ENCODE peak calls at places on chromosomes 6 and 20, in ten cellular contexts. A is heart right ventricle; J is H7; Z is BE2C; U is tibial nerve; G is CD8-positive, alpha-beta memory T cell; S is naive thymus-derived CD4-positive, alpha-beta T cell; E is GM23338; X is IMR-90; L is right atrium auricular region. N is an unnamed sample.

GRCh38 chr6:38427492-38428210 is 212.1 kb downstream of the BTBD9 start:
- DNase-seq in A (no peak), J (peak), Z (no peak), U (no peak), G (no peak), S (no peak), E (peak), X (no peak), L (no peak), N (peak)

GRCh38 chr20:42530855-42531674 is 658.6 kb downstream of the PTPRT start:
- DNase-seq in A (no peak), J (peak), Z (no peak), U (no peak), G (no peak), S (no peak), E (peak), X (no peak), L (no peak), N (peak)

GRCh38 chr6:40922281-40922680 is 116.7 kb downstream of the UNC5CL start:
- DNase-seq in A (no peak), J (no peak), Z (no peak), U (no peak), G (no peak), S (no peak), E (no peak), X (peak), L (no peak), N (no peak)

GRCh38 chr6:136344420-136344819 is 54.8 kb upstream of the BCLAF1 start:
- DNase-seq in A (no peak), J (no peak), Z (no peak), U (no peak), G (no peak), S (no peak), E (no peak), X (peak), L (no peak), N (no peak)

GRCh38 chr6:9563996-9564395 is 850.9 kb downstream of the TFAP2A start:
- DNase-seq in A (no peak), J (no peak), Z (no peak), U (no peak), G (no peak), S (no peak), E (no peak), X (peak), L (no peak), N (no peak)

GRCh38 chr6:159968295-159969203 is at the start of gene IGF2R:
- DNase-seq in A (peak), J (peak), Z (peak), U (peak), G (peak), S (peak), E (peak), X (peak), L (peak), N (peak)

GRCh38 chr20:25750765-25751696 is 54.4 kb upstream of the ZNF337 start:
- DNase-seq in A (peak), J (peak), Z (peak), U (peak), G (peak), S (peak), E (peak), X (peak), L (no peak), N (peak)

GRCh38 chr6:121504227-121504626 is 68.8 kb downstream of the GJA1 start:
- DNase-seq in A (no peak), J (no peak), Z (no peak), U (no peak), G (no peak), S (no peak), E (no peak), X (peak), L (no peak), N (no peak)

GRCh38 chr6:13886949-13887348 is 37.8 kb upstream of the RNF182 start:
- DNase-seq in A (no peak), J (no peak), Z (no peak), U (no peak), G (no peak), S (no peak), E (no peak), X (no peak), L (no peak), N (no peak)

GRCh38 chr6:160306284-160306683 is 41.9 kb upstream of the SLC22A3 start:
- DNase-seq in A (no peak), J (no peak), Z (no peak), U (no peak), G (no peak), S (no peak), E (no peak), X (no peak), L (no peak), N (no peak)

GRCh38 chr6:110980648-110981047 is 1.2 kb upstream of the RPF2 start:
- DNase-seq in A (no peak), J (no peak), Z (no peak), U (no peak), G (no peak), S (no peak), E (no peak), X (no peak), L (no peak), N (no peak)

GRCh38 chr6:145960918-145961604 is 3.1 kb downstream of the SHPRH start:
- DNase-seq in A (no peak), J (no peak), Z (no peak), U (no peak), G (no peak), S (no peak), E (no peak), X (peak), L (no peak), N (no peak)

GRCh38 chr6:127539292-127539691 is 20.2 kb upstream of the MTCL3 start:
- DNase-seq in A (no peak), J (no peak), Z (no peak), U (no peak), G (no peak), S (no peak), E (no peak), X (peak), L (no peak), N (no peak)

GRCh38 chr20:8997720-8998119 is 71.2 kb upstream of the PLCB4 start:
- DNase-seq in A (no peak), J (peak), Z (no peak), U (no peak), G (no peak), S (no peak), E (peak), X (no peak), L (no peak), N (peak)

GRCh38 chr20:669573-669972 is 6.0 kb downstream of the SCRT2 start:
- DNase-seq in A (no peak), J (no peak), Z (no peak), U (no peak), G (no peak), S (no peak), E (no peak), X (no peak), L (no peak), N (no peak)

GRCh38 chr6:37182736-37183590 is 13.0 kb downstream of the PIM1 start:
- DNase-seq in A (no peak), J (no peak), Z (no peak), U (no peak), G (peak), S (peak), E (no peak), X (no peak), L (no peak), N (no peak)

GRCh38 chr20:2814587-2815051 is at the start of gene C20orf141:
- DNase-seq in A (no peak), J (peak), Z (peak), U (peak), G (no peak), S (no peak), E (no peak), X (peak), L (no peak), N (peak)

GRCh38 chr6:105321207-105321606 is 81.7 kb downstream of the PREP start:
- DNase-seq in A (no peak), J (no peak), Z (no peak), U (no peak), G (no peak), S (no peak), E (no peak), X (no peak), L (no peak), N (no peak)

GRCh38 chr20:62571667-62572344 is 70.5 kb upstream of the SLCO4A1 start:
- DNase-seq in A (no peak), J (peak), Z (peak), U (no peak), G (no peak), S (no peak), E (peak), X (no peak), L (no peak), N (peak)

GRCh38 chr6:7003041-7003440 is 104.7 kb upstream of the RREB1 start:
- DNase-seq in A (no peak), J (no peak), Z (no peak), U (no peak), G (no peak), S (no peak), E (no peak), X (no peak), L (no peak), N (no peak)

GRCh38 chr6:113077794-113078193 is 730.7 kb downstream of the RFPL4B start:
- DNase-seq in A (no peak), J (no peak), Z (no peak), U (no peak), G (no peak), S (no peak), E (no peak), X (no peak), L (no peak), N (no peak)

GRCh38 chr6:158536891-158537798 is 22.7 kb upstream of the TMEM181 start:
- DNase-seq in A (no peak), J (peak), Z (peak), U (no peak), G (peak), S (peak), E (peak), X (no peak), L (no peak), N (peak)

GRCh38 chr20:56665806-56666205 is 36.7 kb downstream of the TFAP2C start:
- DNase-seq in A (no peak), J (no peak), Z (no peak), U (no peak), G (no peak), S (no peak), E (no peak), X (no peak), L (no peak), N (no peak)

GRCh38 chr20:59988141-59988540 is 29.9 kb downstream of the CDH26 start:
- DNase-seq in A (no peak), J (no peak), Z (no peak), U (no peak), G (no peak), S (no peak), E (no peak), X (peak), L (no peak), N (peak)

GRCh38 chr6:71419217-71419953 is 130.8 kb downstream of the OGFRL1 start:
- DNase-seq in A (peak), J (peak), Z (no peak), U (no peak), G (no peak), S (no peak), E (peak), X (peak), L (no peak), N (no peak)
- H3K4me3 ChIP-seq in A (peak), J (peak), Z (peak), U (peak), G (no peak), S (no peak), E (peak), X (peak), L (peak), N (peak)

DNA sequence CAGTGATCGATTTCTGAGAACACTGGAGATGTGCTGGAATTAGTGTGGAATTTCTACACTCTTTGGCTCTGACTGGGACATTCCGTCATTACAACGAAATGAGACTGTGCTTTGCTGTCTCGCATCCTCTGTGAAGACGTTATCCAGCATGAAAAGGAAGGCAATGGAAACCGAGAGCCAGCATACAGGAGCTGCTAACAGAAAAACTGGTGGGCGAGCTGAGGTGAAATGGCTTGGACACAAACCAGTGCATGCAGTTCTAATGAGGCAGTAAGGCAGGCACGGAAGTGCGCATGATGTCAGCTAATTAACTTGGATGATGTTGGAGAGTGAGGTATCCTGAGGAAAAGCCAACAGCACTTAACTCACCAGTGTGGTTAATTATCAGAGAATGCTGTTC is 202.8 kb upstream of the AGPAT4 start:
- DNase-seq in A (no peak), J (no peak), Z (no peak), U (no peak), G (no peak), S (no peak), E (no peak), X (no peak), L (no peak), N (no peak)
- H3K4me3 ChIP-seq in A (peak), J (no peak), Z (no peak), U (no peak), G (no peak), S (no peak), E (no peak), X (no peak), L (no peak), N (no peak)

DNA sequence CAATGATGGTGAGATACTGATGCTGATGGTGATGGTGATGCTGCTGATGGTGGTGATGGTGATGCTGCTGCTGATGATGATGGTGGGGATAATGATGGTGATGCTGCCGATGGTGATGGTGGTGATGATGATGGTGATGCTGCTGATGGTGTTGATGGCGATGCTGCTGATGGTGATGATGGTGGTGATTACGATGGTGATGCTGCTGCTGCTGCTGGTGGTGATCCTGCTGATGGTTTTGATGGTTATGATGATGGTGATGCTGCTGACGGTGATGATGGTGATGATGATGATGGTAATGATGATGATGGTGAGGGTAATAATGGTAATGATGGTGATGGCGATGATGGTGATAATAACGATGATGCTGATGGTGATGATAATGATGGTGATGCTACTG is 50.0 kb downstream of the ARHGAP40 start:
- DNase-seq in A (no peak), J (no peak), Z (no peak), U (no peak), G (no peak), S (no peak), E (no peak), X (no peak), L (no peak), N (no peak)
- H3K4me3 ChIP-seq in A (no peak), J (no peak), Z (no peak), U (no peak), G (no peak), S (no peak), E (no peak), X (no peak), L (no peak), N (no peak)

GRCh38 chr6:170291271-170292110 is 613 bp upstream of the DLL1 start:
- DNase-seq in A (peak), J (peak), Z (peak), U (no peak), G (peak), S (no peak), E (peak), X (no peak), L (peak), N (peak)
- H3K4me3 ChIP-seq in A (peak), J (peak), Z (peak), U (peak), G (peak), S (peak), E (peak), X (peak), L (peak), N (no peak)

DNA sequence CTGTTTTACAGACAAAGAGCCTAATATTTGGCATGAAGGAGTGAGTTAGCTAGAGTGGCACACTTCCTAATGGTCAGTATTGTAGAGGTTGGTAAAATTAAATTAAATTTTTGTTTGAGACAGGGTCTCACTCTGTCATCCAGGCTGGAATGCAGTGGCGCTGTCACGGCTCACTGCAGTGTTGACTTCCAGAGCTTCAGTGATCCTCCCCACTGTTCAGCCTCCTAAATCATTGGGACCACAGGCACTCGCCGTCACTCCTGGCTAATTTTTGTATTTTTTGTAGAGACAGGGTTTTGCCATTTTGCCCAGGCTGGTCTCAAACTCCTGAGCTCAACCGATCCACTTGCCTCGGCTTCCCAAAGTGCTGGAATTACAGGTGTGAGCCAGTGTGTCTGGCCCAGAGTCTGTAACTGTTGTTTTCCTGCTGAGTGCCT is 70.9 kb downstream of the SCAND1 start:
- DNase-seq in A (no peak), J (no peak), Z (peak), U (no peak), G (no peak), S (no peak), E (no peak), X (no peak), L (no peak), N (peak)
- H3K4me3 ChIP-seq in A (no peak), J (no peak), Z (no peak), U (no peak), G (no peak), S (no peak), E (no peak), X (no peak), L (no peak), N (no peak)

DNA sequence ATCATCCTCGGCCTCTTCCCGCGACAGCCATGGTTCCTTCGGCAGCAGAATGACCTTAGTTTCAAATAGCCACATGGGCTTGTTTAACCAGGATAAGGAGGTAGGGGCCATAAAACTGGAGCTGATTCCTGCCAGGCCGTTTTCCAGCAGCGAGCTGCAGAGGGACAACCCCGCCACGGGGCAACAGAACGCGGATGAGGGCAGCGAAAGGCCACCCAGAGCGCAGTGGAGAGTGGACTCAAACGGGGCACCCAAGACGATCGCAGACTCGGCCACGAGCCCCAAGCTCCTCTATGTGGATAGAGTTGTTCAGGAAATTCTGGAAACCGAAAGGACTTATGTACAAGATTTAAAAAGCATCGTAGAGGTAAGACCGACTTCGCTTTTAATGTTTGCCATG is 131.8 kb upstream of the MTHFD1L start:
- DNase-seq in A (no peak), J (no peak), Z (no peak), U (no peak), G (no peak), S (no peak), E (no peak), X (no peak), L (no peak), N (no peak)
- H3K4me3 ChIP-seq in A (no peak), J (no peak), Z (no peak), U (no peak), G (no peak), S (no peak), E (no peak), X (no peak), L (no peak), N (no peak)

DNA sequence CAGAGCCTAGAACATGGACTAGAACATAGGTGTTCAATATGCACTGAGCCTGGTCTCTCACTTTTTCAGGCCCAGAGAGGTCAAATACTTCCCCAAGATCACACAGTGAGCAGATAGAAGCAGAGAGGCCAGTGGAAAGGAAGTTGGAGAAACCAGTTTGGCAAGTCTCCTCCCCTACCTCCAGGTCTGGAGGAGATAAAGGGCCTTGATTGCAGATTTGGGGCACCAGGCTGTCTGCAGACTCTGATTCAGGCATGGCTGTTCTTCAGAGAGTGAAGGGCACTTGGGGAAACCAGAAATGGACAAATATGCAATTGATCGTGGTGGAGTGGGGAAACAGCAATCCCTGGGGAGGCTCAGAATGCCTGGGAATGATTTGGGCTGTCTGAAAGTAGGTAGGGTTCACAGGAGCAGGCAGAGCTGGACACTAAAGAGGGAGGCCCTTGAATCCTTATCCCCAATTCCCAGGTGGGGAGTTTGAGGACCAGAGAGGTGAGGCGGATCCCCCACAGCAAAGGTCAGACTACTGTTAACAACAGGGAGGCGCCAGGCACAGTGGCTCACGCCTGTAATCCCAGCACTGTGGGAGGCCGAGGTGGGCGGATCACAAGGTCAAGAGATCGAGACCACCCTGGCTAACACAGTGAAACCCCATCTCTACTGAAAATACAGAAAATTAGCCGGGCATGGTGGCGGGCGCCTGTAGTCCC is 2.3 kb downstream of the PEDS1 start:
- DNase-seq in A (no peak), J (peak), Z (no peak), U (no peak), G (no peak), S (no peak), E (peak), X (no peak), L (no peak), N (peak)
- H3K4me3 ChIP-seq in A (peak), J (no peak), Z (no peak), U (no peak), G (no peak), S (no peak), E (peak), X (no peak), L (no peak), N (no peak)

GRCh38 chr6:142013875-142014495 is 118.7 kb upstream of the GJE1 start:
- DNase-seq in A (no peak), J (no peak), Z (no peak), U (no peak), G (no peak), S (no peak), E (no peak), X (no peak), L (no peak), N (no peak)
- H3K4me3 ChIP-seq in A (no peak), J (no peak), Z (no peak), U (no peak), G (no peak), S (no peak), E (peak), X (no peak), L (no peak), N (no peak)